ENCODE peak calls at places on chromosomes 5 and 9, in seven cellular contexts. P is epithelial cell of esophagus, M is foreskin fibroblast, Q is heart right ventricle, H is neural crest cell, B is Calu3, L is tibial artery. X is an unnamed sample.

GRCh38 chr5:176947847-176948246 is 48.7 kb upstream of the HK3 start:
- DNase-seq in P (no peak), Q (no peak), B (no peak), M (no peak), L (no peak), H (no peak), X (no peak)

GRCh38 chr9:137589441-137590122 is 730 bp downstream of the ZMYND19 start:
- DNase-seq in M (no peak), B (no peak), H (no peak), Q (no peak), L (no peak), P (peak), X (no peak)

GRCh38 chr5:37839441-37840035 is 303 bp downstream of the GDNF start:
- DNase-seq in L (peak), H (peak), M (peak), Q (peak), P (peak), B (peak), X (no peak)

GRCh38 chr9:131981116-131981847 is 98.4 kb downstream of the MED27 start:
- DNase-seq in M (no peak), L (no peak), P (no peak), Q (no peak), B (no peak), H (no peak), X (no peak)

GRCh38 chr5:52997424-52997823 is 8.3 kb downstream of the ITGA2 start:
- DNase-seq in L (no peak), H (peak), M (no peak), P (no peak), B (peak), Q (no peak), X (no peak)

GRCh38 chr5:133909584-133909983 is 58.8 kb downstream of the C5orf15 start:
- DNase-seq in P (no peak), L (no peak), B (no peak), H (no peak), M (no peak), Q (no peak), X (no peak)

GRCh38 chr9:88476491-88477271 is 58.3 kb upstream of the NXNL2 start:
- DNase-seq in M (peak), B (no peak), P (no peak), L (no peak), H (no peak), Q (no peak), X (no peak)

GRCh38 chr9:11973011-11973410 is 720.2 kb upstream of the TYRP1 start:
- DNase-seq in H (no peak), Q (no peak), M (no peak), L (no peak), P (no peak), B (no peak), X (no peak)

GRCh38 chr5:16791036-16791705 is 144.9 kb downstream of the MYO10 start:
- DNase-seq in B (peak), L (no peak), H (peak), M (peak), P (peak), Q (no peak), X (no peak)

GRCh38 chr5:114360816-114361723 is 800 bp upstream of the KCNN2 start:
- DNase-seq in Q (peak), M (no peak), B (peak), H (peak), P (no peak), L (no peak), X (no peak)
- TF ChIP-seq CTCF in Q (peak), M (no peak), B (no peak), H (peak), P (no peak), L (no peak), X (no peak)

GRCh38 chr5:151055336-151055735 is 25.5 kb downstream of the TNIP1 start:
- DNase-seq in B (no peak), H (no peak), P (no peak), Q (no peak), M (no peak), L (no peak), X (no peak)

GRCh38 chr5:151060742-151061141 is 20.1 kb downstream of the TNIP1 start:
- DNase-seq in L (no peak), B (no peak), Q (no peak), H (no peak), M (no peak), P (no peak), X (no peak)

GRCh38 chr5:151058891-151059611 is 21.8 kb downstream of the TNIP1 start:
- DNase-seq in L (no peak), H (no peak), B (no peak), Q (no peak), P (no peak), M (no peak), X (peak)

GRCh38 chr5:151056367-151057306 is 24.2 kb downstream of the TNIP1 start:
- DNase-seq in H (no peak), B (no peak), M (no peak), L (no peak), Q (no peak), P (no peak), X (peak)

DNA sequence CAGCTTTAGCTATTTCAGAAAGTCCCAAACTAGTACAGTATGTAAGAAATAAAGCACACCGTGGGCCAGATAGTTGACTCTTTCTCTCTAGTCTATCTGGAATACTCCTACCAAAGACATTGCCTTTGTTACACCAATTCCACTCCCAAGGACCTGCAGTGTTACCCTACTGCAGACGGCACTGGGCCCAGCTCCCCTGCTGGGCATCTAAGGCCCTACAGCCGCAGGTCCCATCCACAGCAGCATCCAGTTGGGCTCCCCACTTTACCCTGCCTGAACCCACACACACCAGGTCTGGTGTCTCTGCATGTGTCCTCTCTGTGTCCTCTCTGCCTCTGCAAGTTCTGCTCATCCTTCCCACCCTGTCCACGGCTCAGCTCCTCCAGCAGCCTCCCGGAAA is 22.5 kb downstream of the TNIP1 start:
- DNase-seq in Q (no peak), M (no peak), B (no peak), H (no peak), L (no peak), P (no peak), X (no peak)
- TF ChIP-seq CTCF in Q (no peak), M (peak), B (peak), H (peak), L (no peak), P (peak), X (peak)

GRCh38 chr5:54895816-54896341 is 89.5 kb downstream of the ESM1 start:
- DNase-seq in P (peak), L (no peak), M (peak), B (peak), Q (no peak), H (no peak), X (no peak)
- TF ChIP-seq CTCF in P (peak), L (peak), M (peak), B (peak), Q (peak), H (peak), X (no peak)

DNA sequence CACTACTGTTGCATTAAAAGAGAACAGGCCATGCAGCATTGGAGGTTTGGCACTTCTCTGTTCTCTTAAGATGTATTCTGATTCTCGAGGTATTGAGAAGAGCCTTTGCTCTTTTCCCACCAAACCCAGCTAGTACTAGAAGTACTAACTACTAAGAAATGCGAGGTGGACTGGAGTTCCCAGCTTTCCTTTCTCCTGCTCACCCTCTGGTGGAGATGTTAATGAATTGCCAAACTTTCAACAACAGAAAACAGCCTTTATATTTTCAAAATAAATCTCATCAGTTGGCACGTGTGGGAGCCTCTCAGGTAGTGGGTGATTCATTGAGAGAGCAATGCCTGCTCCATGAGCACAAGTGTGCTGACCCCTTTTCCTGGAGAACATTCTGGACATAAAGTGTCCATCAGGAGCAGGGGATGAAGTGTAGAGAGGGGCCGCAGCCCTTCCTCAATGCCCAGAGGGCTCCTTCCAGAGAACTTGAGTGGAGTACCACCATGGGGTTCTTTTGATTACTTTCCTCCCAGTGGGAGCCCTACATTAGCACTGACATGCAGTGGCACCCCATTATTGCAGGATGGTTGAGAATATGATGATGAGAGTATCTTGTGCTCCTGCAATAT is 45.7 kb downstream of the TMEM174 start:
- DNase-seq in P (peak), Q (no peak), M (peak), B (peak), L (no peak), H (no peak), X (no peak)
- TF ChIP-seq CTCF in P (peak), Q (no peak), M (peak), B (peak), L (no peak), H (peak), X (no peak)

GRCh38 chr9:111762546-111762945 is 32.2 kb downstream of the SHOC1 start:
- DNase-seq in Q (no peak), P (no peak), B (no peak), H (no peak), M (no peak), L (no peak), X (no peak)

GRCh38 chr9:111754800-111755199 is 39.9 kb downstream of the SHOC1 start:
- DNase-seq in P (no peak), L (no peak), Q (no peak), B (no peak), H (no peak), M (no peak), X (no peak)

GRCh38 chr9:111759762-111760639 is 34.7 kb downstream of the SHOC1 start:
- DNase-seq in P (peak), M (peak), Q (no peak), L (no peak), H (peak), B (peak), X (no peak)
- TF ChIP-seq CTCF in P (peak), M (peak), Q (peak), L (peak), H (peak), B (no peak), X (peak)

DNA sequence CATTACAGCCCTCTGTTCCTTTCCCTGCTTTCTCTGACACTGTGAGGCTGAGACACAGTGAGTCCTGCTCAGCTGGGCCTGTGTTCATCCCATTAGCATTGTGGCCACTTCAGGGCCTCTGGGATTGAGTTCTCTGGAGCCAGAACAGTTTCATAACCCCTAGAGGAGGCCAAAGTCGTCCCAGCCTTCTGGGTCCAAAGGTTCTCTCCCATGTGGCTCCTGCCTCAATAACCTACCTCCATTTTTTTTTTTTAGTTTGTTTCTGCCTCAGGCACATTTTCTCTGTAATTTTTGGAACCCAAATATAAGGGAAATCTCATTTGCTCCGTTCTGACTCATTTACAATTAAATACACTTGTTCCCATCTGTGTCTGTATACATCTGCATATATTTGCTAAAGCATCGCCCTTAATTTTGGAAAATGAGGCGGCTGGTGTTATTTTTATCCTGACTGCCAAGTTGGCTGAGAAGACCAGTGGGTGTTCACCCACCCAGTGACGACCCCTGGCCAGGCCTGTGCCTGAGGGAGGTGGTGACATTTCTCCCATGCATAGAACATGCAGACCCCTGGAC is 27.3 kb upstream of the CTNNA1 start:
- DNase-seq in H (peak), B (no peak), M (no peak), L (no peak), P (no peak), Q (peak), X (no peak)
- TF ChIP-seq CTCF in H (no peak), B (no peak), M (no peak), L (no peak), P (no peak), Q (no peak), X (no peak)

DNA sequence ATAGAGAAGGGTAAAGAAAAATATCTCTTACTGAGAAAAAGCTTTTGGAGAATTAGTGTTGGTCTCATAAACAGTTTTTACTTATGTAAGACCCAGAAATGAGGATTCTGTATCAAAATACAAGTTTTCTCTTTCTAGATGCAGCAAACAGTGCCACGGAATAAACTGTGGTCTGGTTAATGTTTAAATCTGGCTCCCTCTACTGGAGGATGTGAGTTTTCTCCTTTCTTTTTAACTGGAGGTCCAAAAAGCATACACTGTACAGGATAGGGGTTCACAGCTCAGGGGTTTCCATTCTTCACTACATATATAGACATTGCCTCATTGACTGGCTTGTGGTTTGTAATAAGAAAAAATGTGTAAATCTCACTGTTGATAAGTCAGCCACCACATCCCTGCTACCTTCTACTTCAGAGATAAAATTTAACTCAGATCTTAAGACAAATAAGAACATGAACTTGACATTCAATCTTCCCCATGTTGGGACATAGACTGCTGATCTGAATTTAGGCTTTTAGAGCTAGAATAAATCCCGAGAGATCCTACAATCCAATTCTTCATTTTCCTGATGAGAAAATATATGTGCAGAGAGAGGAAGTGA is 98.9 kb downstream of the CFAP95 start:
- DNase-seq in Q (no peak), P (peak), B (no peak), M (no peak), H (no peak), L (no peak), X (no peak)
- TF ChIP-seq CTCF in Q (peak), P (peak), B (peak), M (peak), H (peak), L (peak), X (peak)

GRCh38 chr5:110625376-110625999 is 101.0 kb downstream of the TMEM232 start:
- DNase-seq in L (no peak), P (peak), H (no peak), Q (no peak), M (peak), B (no peak), X (no peak)
- TF ChIP-seq CTCF in L (peak), P (no peak), H (peak), Q (peak), M (no peak), B (no peak), X (peak)

GRCh38 chr5:13276143-13276542 is 668.3 kb downstream of the DNAH5 start:
- DNase-seq in H (no peak), Q (no peak), B (no peak), P (peak), L (no peak), M (no peak), X (no peak)

GRCh38 chr5:13278148-13278547 is 666.3 kb downstream of the DNAH5 start:
- DNase-seq in M (no peak), B (no peak), Q (no peak), L (no peak), P (no peak), H (no peak), X (no peak)
- TF ChIP-seq CTCF in M (no peak), B (no peak), Q (no peak), L (no peak), P (peak), H (peak), X (peak)

GRCh38 chr5:155700333-155700732 is 626.6 kb upstream of the SGCD start:
- DNase-seq in Q (no peak), P (peak), L (no peak), H (no peak), M (no peak), B (no peak), X (no peak)
- TF ChIP-seq CTCF in Q (no peak), P (no peak), L (no peak), H (no peak), M (peak), B (no peak), X (no peak)

X was measured in CD14-positive monocyte.